ENCODE peak calls at places on chromosomes 5 and 9, in nine cellular contexts. O is cardiac muscle cell, F is mammary epithelial cell, U is MM.1S, Y is HCT116, X is tibial nerve, M is uterus, K is thyroid gland, I is fibroblast of lung. G is an unnamed sample.

GRCh38 chr5:156680845-156681244 is 169.2 kb upstream of the PPP1R2B start:
- DNase-seq in F (no peak), X (no peak), Y (no peak), I (no peak), O (no peak), K (no peak), M (no peak), U (no peak), G (no peak)

GRCh38 chr5:110623875-110624274 is 102.6 kb downstream of the TMEM232 start:
- DNase-seq in O (no peak), U (no peak), M (no peak), I (peak; percentile 3), X (no peak), F (no peak), Y (no peak), K (no peak), G (no peak)

GRCh38 chr9:70197384-70198039 is 61.3 kb upstream of the SMC5 start:
- DNase-seq in K (no peak), F (no peak), X (no peak), Y (no peak), U (no peak), M (no peak), I (no peak), O (no peak), G (no peak)

GRCh38 chr9:36218011-36218410 is 27.3 kb downstream of the CLTA start:
- DNase-seq in M (no peak), Y (no peak), X (no peak), F (no peak), O (no peak), U (no peak), K (no peak), I (no peak), G (no peak)

GRCh38 chr9:124676159-124676551 is 95.0 kb downstream of the NR6A1 start:
- DNase-seq in O (peak; percentile 40), F (no peak), U (no peak), Y (no peak), M (no peak), X (no peak), K (no peak), I (no peak), G (no peak)

GRCh38 chr5:149913449-149914419 is 30.9 kb downstream of the PDE6A start:
- DNase-seq in K (peak; percentile 4), U (no peak), F (no peak), X (no peak), M (no peak), I (no peak), Y (no peak), O (no peak), G (no peak)

GRCh38 chr5:79456449-79456848 is 57.5 kb downstream of the HOMER1 start:
- DNase-seq in Y (no peak), I (no peak), F (no peak), O (peak; percentile 10), U (no peak), K (no peak), X (no peak), M (no peak), G (no peak)

GRCh38 chr5:150209020-150209635 is 19.3 kb downstream of the SLC6A7 start:
- DNase-seq in F (peak; percentile 23), I (peak; percentile 84), Y (no peak), M (no peak), X (peak; percentile 16), K (peak; percentile 58), U (no peak), O (peak; percentile 58), G (no peak)

GRCh38 chr5:132383984-132384383 is 14.5 kb downstream of the SLC22A5 start:
- DNase-seq in U (no peak), I (no peak), Y (no peak), K (no peak), F (no peak), O (no peak), M (no peak), X (no peak), G (no peak)

GRCh38 chr9:121350993-121351561 is 19.0 kb downstream of the STOM start:
- DNase-seq in O (peak; percentile 95), F (peak; percentile 84), M (peak; percentile 76), U (no peak), I (peak; percentile 95), K (peak; percentile 77), Y (peak; percentile 38), X (peak; percentile 82), G (no peak)

GRCh38 chr9:89920901-89921300 is 316.1 kb downstream of the GADD45G start:
- DNase-seq in U (no peak), I (no peak), X (no peak), Y (no peak), O (no peak), K (no peak), M (no peak), F (no peak), G (no peak)

GRCh38 chr9:69627301-69627700 is 44.9 kb downstream of the APBA1 start:
- DNase-seq in O (no peak), I (no peak), K (no peak), U (no peak), Y (no peak), F (no peak), M (no peak), X (no peak), G (no peak)

GRCh38 chr5:542693-543311 is 18.6 kb upstream of the SLC9A3 start:
- DNase-seq in Y (no peak), X (no peak), U (no peak), F (no peak), I (no peak), M (no peak), O (no peak), K (peak; percentile 1), G (no peak)

GRCh38 chr9:32572900-32573523 is at the start of gene NDUFB6:
- DNase-seq in X (peak; percentile 88), U (peak; percentile 97), K (peak; percentile 92), O (peak; percentile 96), I (peak; percentile 94), F (peak; percentile 84), Y (peak; percentile 93), M (peak; percentile 92), G (peak; percentile 97)

GRCh38 chr5:5181650-5182324 is 41.7 kb downstream of the ADAMTS16 start:
- DNase-seq in M (no peak), U (no peak), F (no peak), X (no peak), O (no peak), I (no peak), Y (no peak), K (no peak), G (no peak)

GRCh38 chr9:128820665-128821583 is 2.6 kb downstream of the ENDOG start:
- DNase-seq in U (no peak), I (no peak), F (no peak), X (no peak), O (no peak), Y (no peak), K (no peak), M (no peak), G (no peak)

GRCh38 chr9:128821584-128822406 is 3.5 kb downstream of the ENDOG start:
- DNase-seq in O (no peak), K (no peak), U (no peak), Y (no peak), M (no peak), F (no peak), X (no peak), I (no peak), G (no peak)

GRCh38 chr9:128823362-128823902 is 5.1 kb downstream of the ENDOG start:
- DNase-seq in O (no peak), F (no peak), U (no peak), M (no peak), X (no peak), K (no peak), Y (no peak), I (no peak), G (no peak)

GRCh38 chr9:128823903-128824406 is 5.6 kb downstream of the SPOUT1 start:
- DNase-seq in K (no peak), I (no peak), O (no peak), U (no peak), Y (no peak), X (no peak), M (no peak), F (no peak), G (no peak)

GRCh38 chr9:128822407-128823042 is 4.2 kb downstream of the ENDOG start:
- DNase-seq in Y (no peak), O (no peak), M (no peak), F (no peak), I (no peak), U (no peak), X (no peak), K (no peak), G (no peak)
- H3K27ac ChIP-seq in Y (no peak overlapping the region), O (no peak overlapping the region), M (no peak overlapping the region), F (no peak overlapping the region), I (no peak overlapping the region), U (no peak overlapping the region), X (no peak overlapping the region), K (no peak overlapping the region), G (no peak overlapping the region)

GRCh38 chr9:119027901-119028699 is 341.1 kb downstream of the BRINP1 start:
- DNase-seq in O (no peak), I (no peak), U (no peak), X (no peak), K (no peak), M (no peak), Y (no peak), F (no peak), G (no peak)
- TF ChIP-seq CTCF in O (no peak), I (no peak), U (no peak), X (no peak), K (peak; percentile 9), M (no peak), Y (no peak), F (no peak), G (no peak)

GRCh38 chr9:130023147-130023787 is 19.7 kb downstream of the FNBP1 start:
- DNase-seq in X (no peak), I (no peak), U (peak; percentile 25), K (peak; percentile 64), Y (no peak), M (peak; percentile 41), O (no peak), F (peak; percentile 55), G (no peak)
- H3K27ac ChIP-seq in X (no peak overlapping the region), I (no peak overlapping the region), U (no peak overlapping the region), K (peak overlapping the region; percentile 94), Y (no peak overlapping the region), M (peak overlapping the region; percentile 68), O (peak overlapping the region; percentile 48), F (no peak overlapping the region), G (peak overlapping the region; percentile 43)

GRCh38 chr5:31936699-31937098 is 237.4 kb downstream of the GOLPH3 start:
- DNase-seq in K (no peak), O (peak; percentile 46), M (peak; percentile 37), U (no peak), Y (no peak), I (peak; percentile 31), F (no peak), X (no peak), G (no peak)

GRCh38 chr5:31939151-31939550 is 235.0 kb downstream of the GOLPH3 start:
- DNase-seq in U (no peak), X (no peak), Y (no peak), K (no peak), O (peak; percentile 51), I (peak; percentile 17), F (peak; percentile 41), M (no peak), G (no peak)

GRCh38 chr5:31935702-31936347 is 238.3 kb downstream of the GOLPH3 start:
- DNase-seq in O (peak; percentile 58), F (no peak), K (peak; percentile 85), I (peak; percentile 11), U (no peak), M (peak; percentile 38), X (no peak), Y (no peak), G (no peak)

GRCh38 chr5:31937703-31938102 is 236.4 kb downstream of the GOLPH3 start:
- DNase-seq in F (no peak), M (no peak), X (no peak), I (no peak), K (no peak), U (no peak), Y (no peak), O (no peak), G (no peak)

GRCh38 chr5:31937226-31937625 is 236.9 kb downstream of the GOLPH3 start:
- DNase-seq in X (no peak), K (no peak), O (no peak), M (no peak), I (no peak), F (peak; percentile 16), U (no peak), Y (no peak), G (no peak)
- TF ChIP-seq CTCF in X (no peak), K (no peak), O (no peak), M (no peak), I (no peak), F (no peak), U (no peak), Y (no peak), G (no peak)